ENCODE peak calls at places on chromosomes 3 and 15, in four cellular contexts. One of them, this sample, is unnamed.

GRCh38 chr15:35522061-35522460 is 23.9 kb downstream of the DPH6 start:
- DNase-seq in neuronal stem cell: no peak
- DNase-seq in neural progenitor cell: no peak
- DNase-seq in IMR-90: peak; percentile 55
- DNase-seq in this sample: peak; percentile 23

GRCh38 chr3:63279442-63279841 is 1.3 kb downstream of the SYNPR start:
- DNase-seq in neuronal stem cell: no peak
- DNase-seq in neural progenitor cell: no peak
- DNase-seq in IMR-90: no peak
- DNase-seq in this sample: no peak

GRCh38 chr3:139111392-139112229 is 66.9 kb upstream of the PRR23C start:
- DNase-seq in neural progenitor cell: peak; percentile 74
- DNase-seq in neuronal stem cell: peak; percentile 51
- DNase-seq in IMR-90: peak; percentile 55
- DNase-seq in this sample: peak; percentile 87

GRCh38 chr3:64187065-64187959 is 38.0 kb downstream of the PRICKLE2 start:
- DNase-seq in IMR-90: peak; percentile 99
- DNase-seq in neuronal stem cell: no peak
- DNase-seq in neural progenitor cell: no peak
- DNase-seq in this sample: peak; percentile 77

GRCh38 chr15:73800662-73801345 is 47.7 kb upstream of the INSYN1 start:
- DNase-seq in neuronal stem cell: no peak
- DNase-seq in IMR-90: peak; percentile 87
- DNase-seq in neural progenitor cell: no peak
- DNase-seq in this sample: peak; percentile 79

GRCh38 chr3:195885036-195885871 is 23.1 kb downstream of the TNK2 start:
- DNase-seq in neuronal stem cell: no peak
- DNase-seq in neural progenitor cell: no peak
- DNase-seq in IMR-90: no peak
- DNase-seq in this sample: no peak

GRCh38 chr15:101207867-101208288 is 44.0 kb downstream of the CHSY1 start:
- DNase-seq in IMR-90: peak; percentile 86
- DNase-seq in neuronal stem cell: no peak
- DNase-seq in neural progenitor cell: no peak
- DNase-seq in this sample: no peak

GRCh38 chr3:5047764-5048163 is 68.5 kb downstream of the BHLHE40 start:
- DNase-seq in IMR-90: no peak
- DNase-seq in neuronal stem cell: no peak
- DNase-seq in neural progenitor cell: no peak
- DNase-seq in this sample: no peak

GRCh38 chr15:66995257-66995656 is 70.1 kb upstream of the SMAD3 start:
- DNase-seq in IMR-90: peak; percentile 86
- DNase-seq in neuronal stem cell: no peak
- DNase-seq in neural progenitor cell: no peak
- DNase-seq in this sample: peak; percentile 32

GRCh38 chr3:78887029-78887428 is 880.8 kb downstream of the ROBO1 start:
- DNase-seq in neuronal stem cell: no peak
- DNase-seq in neural progenitor cell: no peak
- DNase-seq in IMR-90: peak; percentile 74
- DNase-seq in this sample: peak; percentile 73

GRCh38 chr3:100882571-100882981 is 110.6 kb downstream of the ABI3BP start:
- DNase-seq in IMR-90: peak; percentile 43
- DNase-seq in neuronal stem cell: no peak
- DNase-seq in neural progenitor cell: no peak
- DNase-seq in this sample: peak; percentile 31

GRCh38 chr15:40069178-40070165 is 30.5 kb upstream of the SRP14 start:
- DNase-seq in IMR-90: no peak
- DNase-seq in neuronal stem cell: no peak
- DNase-seq in neural progenitor cell: peak; percentile 87
- DNase-seq in this sample: peak; percentile 96

GRCh38 chr15:71456362-71456761 is 341.1 kb downstream of the THSD4 start:
- DNase-seq in neural progenitor cell: no peak
- DNase-seq in neuronal stem cell: no peak
- DNase-seq in IMR-90: no peak
- DNase-seq in this sample: no peak

GRCh38 chr15:48556159-48556897 is 89.2 kb downstream of the FBN1 start:
- DNase-seq in neural progenitor cell: no peak
- DNase-seq in neuronal stem cell: no peak
- DNase-seq in IMR-90: peak; percentile 20
- DNase-seq in this sample: no peak

GRCh38 chr15:33215941-33216872 is 21.7 kb upstream of the FMN1 start:
- DNase-seq in neural progenitor cell: peak; percentile 51
- DNase-seq in IMR-90: peak; percentile 24
- DNase-seq in neuronal stem cell: no peak
- DNase-seq in this sample: peak; percentile 18

GRCh38 chr15:68887120-68887519 is 43.2 kb upstream of the SPESP1 start:
- DNase-seq in neural progenitor cell: no peak
- DNase-seq in neuronal stem cell: no peak
- DNase-seq in IMR-90: no peak
- DNase-seq in this sample: no peak

GRCh38 chr3:153028336-153028735 is 133.7 kb upstream of the RAP2B start:
- DNase-seq in IMR-90: peak; percentile 48
- DNase-seq in neural progenitor cell: no peak
- DNase-seq in neuronal stem cell: no peak
- DNase-seq in this sample: no peak

GRCh38 chr15:57635300-57635944 is 43.7 kb downstream of the MYZAP start:
- DNase-seq in neural progenitor cell: no peak
- DNase-seq in neuronal stem cell: no peak
- DNase-seq in IMR-90: no peak
- DNase-seq in this sample: no peak

GRCh38 chr3:25447285-25447684 is 19.2 kb downstream of the RARB start:
- DNase-seq in IMR-90: no peak
- DNase-seq in neural progenitor cell: no peak
- DNase-seq in neuronal stem cell: no peak
- DNase-seq in this sample: no peak

GRCh38 chr15:49645937-49646336 is 25.1 kb downstream of the DTWD1 start:
- DNase-seq in IMR-90: peak; percentile 81
- DNase-seq in neural progenitor cell: no peak
- DNase-seq in neuronal stem cell: no peak
- DNase-seq in this sample: peak; percentile 42

GRCh38 chr15:59812185-59812870 is 123.2 kb upstream of the BNIP2 start:
- DNase-seq in neuronal stem cell: no peak
- DNase-seq in IMR-90: no peak
- DNase-seq in neural progenitor cell: no peak
- DNase-seq in this sample: no peak

GRCh38 chr3:77179762-77180161 is 139.9 kb downstream of the ROBO2 start:
- DNase-seq in neural progenitor cell: peak; percentile 2
- DNase-seq in neuronal stem cell: no peak
- DNase-seq in IMR-90: no peak
- DNase-seq in this sample: no peak

GRCh38 chr3:46378426-46378942 is 7.7 kb downstream of the CCR5 start:
- DNase-seq in neuronal stem cell: peak; percentile 39
- DNase-seq in IMR-90: peak; percentile 40
- DNase-seq in neural progenitor cell: peak; percentile 75
- DNase-seq in this sample: peak; percentile 72

GRCh38 chr3:189588061-189588817 is 43.0 kb upstream of the TP63 start:
- DNase-seq in IMR-90: peak; percentile 28
- DNase-seq in neuronal stem cell: no peak
- DNase-seq in neural progenitor cell: no peak
- DNase-seq in this sample: peak; percentile 79

GRCh38 chr15:99408236-99409096 is 157.2 kb downstream of the LRRC28 start:
- DNase-seq in neuronal stem cell: no peak
- DNase-seq in IMR-90: peak; percentile 86
- DNase-seq in neural progenitor cell: no peak
- DNase-seq in this sample: peak; percentile 59

GRCh38 chr3:150428562-150428961 is 20.5 kb downstream of the TSC22D2 start:
- DNase-seq in neuronal stem cell: no peak
- DNase-seq in IMR-90: no peak
- DNase-seq in neural progenitor cell: no peak
- DNase-seq in this sample: peak; percentile 40

GRCh38 chr3:45317710-45318109 is 70.7 kb upstream of the LARS2 start:
- DNase-seq in IMR-90: no peak
- DNase-seq in neural progenitor cell: no peak
- DNase-seq in neuronal stem cell: no peak
- DNase-seq in this sample: no peak

GRCh38 chr3:181267312-181267711 is 277.8 kb upstream of the DNAJC19 start:
- DNase-seq in neural progenitor cell: no peak
- DNase-seq in IMR-90: no peak
- DNase-seq in neuronal stem cell: no peak
- DNase-seq in this sample: no peak

GRCh38 chr3:66136597-66136996 is 84.2 kb upstream of the SLC25A26 start:
- DNase-seq in neural progenitor cell: no peak
- DNase-seq in IMR-90: peak; percentile 52
- DNase-seq in neuronal stem cell: no peak
- DNase-seq in this sample: no peak

GRCh38 chr15:81400640-81401236 is 26.7 kb upstream of the TMC3 start:
- DNase-seq in neuronal stem cell: peak; percentile 36
- DNase-seq in neural progenitor cell: peak; percentile 53
- DNase-seq in IMR-90: peak; percentile 65
- DNase-seq in this sample: peak; percentile 77

GRCh38 chr15:98649996-98650870 is 1.9 kb downstream of the IGF1R start:
- DNase-seq in neuronal stem cell: no peak
- DNase-seq in IMR-90: peak; percentile 39
- DNase-seq in neural progenitor cell: peak; percentile 75
- DNase-seq in this sample: peak; percentile 65

GRCh38 chr3:99711361-99711760 is 73.0 kb downstream of the COL8A1 start:
- DNase-seq in neural progenitor cell: no peak
- DNase-seq in neuronal stem cell: no peak
- DNase-seq in IMR-90: no peak
- DNase-seq in this sample: no peak

GRCh38 chr3:59818033-59818936 is 768.5 kb upstream of the CFAP20DC start:
- DNase-seq in neural progenitor cell: peak; percentile 10
- DNase-seq in neuronal stem cell: no peak
- DNase-seq in IMR-90: peak; percentile 97
- DNase-seq in this sample: peak; percentile 95

GRCh38 chr3:115436767-115437301 is 186.5 kb upstream of the GAP43 start:
- DNase-seq in IMR-90: peak; percentile 93
- DNase-seq in neural progenitor cell: peak; percentile 18
- DNase-seq in neuronal stem cell: no peak
- DNase-seq in this sample: peak; percentile 95

GRCh38 chr3:112974894-112975293 is at the start of gene CD200R1:
- DNase-seq in neuronal stem cell: no peak
- DNase-seq in IMR-90: no peak
- DNase-seq in neural progenitor cell: no peak
- DNase-seq in this sample: no peak

GRCh38 chr15:42493694-42494093 is 1.7 kb upstream of the SNAP23 start:
- DNase-seq in neural progenitor cell: no peak
- DNase-seq in IMR-90: no peak
- DNase-seq in neuronal stem cell: no peak
- DNase-seq in this sample: no peak

GRCh38 chr15:87322845-87323244 is 933.7 kb downstream of the NTRK3 start:
- DNase-seq in neuronal stem cell: no peak
- DNase-seq in neural progenitor cell: no peak
- DNase-seq in IMR-90: no peak
- DNase-seq in this sample: no peak
- H3K9ac ChIP-seq in neuronal stem cell: no peak overlapping the region
- H3K9ac ChIP-seq in neural progenitor cell: no peak overlapping the region
- H3K9ac ChIP-seq in IMR-90: no peak overlapping the region
- H3K9ac ChIP-seq in this sample: no peak overlapping the region

GRCh38 chr3:172199850-172200369 is 160.5 kb downstream of the FNDC3B start:
- DNase-seq in neural progenitor cell: no peak
- DNase-seq in neuronal stem cell: no peak
- DNase-seq in IMR-90: no peak
- DNase-seq in this sample: no peak

GRCh38 chr3:172195393-172195754 is 156.0 kb downstream of the FNDC3B start:
- DNase-seq in IMR-90: no peak
- DNase-seq in neuronal stem cell: no peak
- DNase-seq in neural progenitor cell: no peak
- DNase-seq in this sample: no peak

GRCh38 chr3:172201136-172201989 is 162.0 kb downstream of the FNDC3B start:
- DNase-seq in neuronal stem cell: no peak
- DNase-seq in neural progenitor cell: no peak
- DNase-seq in IMR-90: peak; percentile 98
- DNase-seq in this sample: no peak

GRCh38 chr3:172197344-172197743 is 158.0 kb downstream of the FNDC3B start:
- DNase-seq in neural progenitor cell: no peak
- DNase-seq in neuronal stem cell: no peak
- DNase-seq in IMR-90: no peak
- DNase-seq in this sample: no peak

DNA sequence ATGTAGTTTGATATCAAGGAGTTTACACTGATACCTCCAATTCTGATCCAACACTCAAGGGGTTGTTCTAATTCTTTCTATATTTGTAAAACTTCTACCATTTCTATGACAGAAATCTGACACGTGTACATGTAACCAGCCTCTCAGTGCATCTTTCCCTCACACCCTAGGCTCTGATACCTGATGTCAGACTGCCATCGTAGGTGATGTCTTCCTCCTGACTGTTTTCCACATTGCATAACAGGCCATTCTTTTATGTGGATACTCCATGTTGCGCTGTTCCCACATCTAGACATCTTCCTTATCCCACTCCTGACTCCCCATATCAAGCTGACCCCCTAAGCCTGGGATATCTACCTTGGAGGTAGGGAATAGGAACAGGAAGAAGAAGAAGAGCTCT is 159.1 kb downstream of the FNDC3B start:
- DNase-seq in IMR-90: no peak
- DNase-seq in neural progenitor cell: no peak
- DNase-seq in neuronal stem cell: no peak
- DNase-seq in this sample: no peak
- H3K4me1 ChIP-seq in IMR-90: peaks cover 17% of the 10 kb centered on the region
- H3K4me1 ChIP-seq in neural progenitor cell: peaks cover 20% of the 10 kb centered on the region
- H3K4me1 ChIP-seq in neuronal stem cell: peaks cover 43% of the 10 kb centered on the region
- H3K4me1 ChIP-seq in this sample: peaks cover 43% of the 10 kb centered on the region

DNA sequence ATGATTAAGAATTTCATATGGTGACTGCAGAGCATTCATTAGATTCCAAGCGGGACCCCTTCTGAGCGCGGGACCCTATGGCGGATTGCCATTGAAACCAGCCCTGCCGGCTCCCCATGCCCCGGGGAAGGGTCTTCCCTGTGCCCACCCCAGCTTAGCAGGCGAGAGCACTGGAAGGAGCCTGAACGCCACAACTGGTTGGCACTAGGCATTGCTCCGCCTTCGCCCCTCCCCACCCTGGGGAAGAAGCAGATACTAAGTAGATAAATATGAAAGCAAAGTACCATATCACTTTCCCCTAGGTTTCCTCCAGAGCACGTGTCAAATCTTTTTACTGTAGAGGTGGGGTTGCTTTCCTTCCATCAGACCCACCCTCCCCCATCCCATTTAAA is 70.7 kb downstream of the CYP19A1 start:
- DNase-seq in neural progenitor cell: peak; percentile 37
- DNase-seq in IMR-90: no peak
- DNase-seq in neuronal stem cell: no peak
- DNase-seq in this sample: peak; percentile 24
- H3K9ac ChIP-seq in neural progenitor cell: no peak overlapping the region
- H3K9ac ChIP-seq in IMR-90: no peak overlapping the region
- H3K9ac ChIP-seq in neuronal stem cell: no peak overlapping the region
- H3K9ac ChIP-seq in this sample: peak overlapping the region; percentile 77

GRCh38 chr3:52301042-52301441 is 13.4 kb downstream of the GLYCTK start:
- DNase-seq in neuronal stem cell: no peak
- DNase-seq in neural progenitor cell: no peak
- DNase-seq in IMR-90: no peak
- DNase-seq in this sample: no peak

GRCh38 chr3:52299247-52299657 is 11.6 kb downstream of the GLYCTK start:
- DNase-seq in IMR-90: no peak
- DNase-seq in neuronal stem cell: no peak
- DNase-seq in neural progenitor cell: peak; percentile 56
- DNase-seq in this sample: no peak

GRCh38 chr3:52298147-52299098 is 10.8 kb downstream of the GLYCTK start:
- DNase-seq in neural progenitor cell: peak; percentile 76
- DNase-seq in IMR-90: no peak
- DNase-seq in neuronal stem cell: no peak
- DNase-seq in this sample: no peak

GRCh38 chr3:52297242-52298146 is 9.9 kb downstream of the GLYCTK start:
- DNase-seq in neural progenitor cell: no peak
- DNase-seq in IMR-90: no peak
- DNase-seq in neuronal stem cell: no peak
- DNase-seq in this sample: no peak

GRCh38 chr3:52299815-52300611 is 12.4 kb downstream of the GLYCTK start:
- DNase-seq in IMR-90: peak; percentile 34
- DNase-seq in neuronal stem cell: no peak
- DNase-seq in neural progenitor cell: peak; percentile 62
- DNase-seq in this sample: peak; percentile 25
- H3K4me1 ChIP-seq in IMR-90: peaks cover 11% of the 10 kb centered on the region
- H3K4me1 ChIP-seq in neuronal stem cell: peaks cover 45% of the 10 kb centered on the region
- H3K4me1 ChIP-seq in neural progenitor cell: peaks cover 42% of the 10 kb centered on the region
- H3K4me1 ChIP-seq in this sample: peaks cover 17% of the 10 kb centered on the region

This sample was measured in adipocyte.